ENCODE peak calls at places on chromosomes 3 and 15, in seven cellular contexts. H is K562, C is GM12891, U is GM12878, O is H1, Z is SK-N-SH, B is HepG2. Q is an unnamed sample.
A peak's percentile ranks its signal among the peaks of the same experiment; 100 is the strongest.

GRCh38 chr3:49035278-49035677 is 6.1 kb upstream of the IMPDH2 start:
- DNase-seq in H (no peak), C (no peak), U (no peak), O (no peak), Z (no peak), B (no peak), Q (no peak)

GRCh38 chr15:40104865-40105516 is 3.7 kb downstream of the BMF start:
- DNase-seq in H (peak; percentile 83), C (peak; percentile 53), U (no peak), O (no peak), Z (peak; percentile 85), B (peak; percentile 56), Q (peak; percentile 58)

GRCh38 chr3:50088725-50089602 is at the start of gene RBM5:
- DNase-seq in H (peak; percentile 84), C (peak; percentile 96), U (peak; percentile 64), O (peak; percentile 68), Z (peak; percentile 98), B (peak; percentile 89), Q (peak; percentile 97)

GRCh38 chr3:61929631-61930030 is 368.3 kb downstream of the PTPRG start:
- DNase-seq in H (no peak), C (no peak), U (no peak), O (no peak), Z (peak; percentile 22), B (no peak), Q (no peak)

GRCh38 chr15:89998141-89998661 is 2.9 kb upstream of the ZNF710 start:
- DNase-seq in H (peak; percentile 37), C (no peak), U (no peak), O (no peak), Z (no peak), B (peak; percentile 69), Q (no peak)

GRCh38 chr15:88729581-88729980 is 73.7 kb upstream of the ACAN start:
- DNase-seq in H (no peak), C (no peak), U (no peak), O (no peak), Z (no peak), B (no peak), Q (no peak)

GRCh38 chr15:67690936-67691335 is 134.4 kb upstream of the SKOR1 start:
- DNase-seq in H (no peak), C (no peak), U (no peak), O (no peak), Z (no peak), B (peak; percentile 44), Q (no peak)

GRCh38 chr3:5138214-5138981 is 16.3 kb downstream of the ARL8B start:
- DNase-seq in H (no peak), C (no peak), U (no peak), O (no peak), Z (no peak), B (peak; percentile 82), Q (no peak)

GRCh38 chr3:19946832-19947548 is at the start of gene RAB5A:
- DNase-seq in H (peak; percentile 94), C (peak; percentile 84), U (peak; percentile 94), O (peak; percentile 96), Z (peak; percentile 96), B (peak; percentile 94), Q (peak; percentile 85)

GRCh38 chr15:36590838-36591237 is 11.4 kb downstream of the CDIN1 start:
- DNase-seq in H (no peak), C (no peak), U (no peak), O (no peak), Z (no peak), B (no peak), Q (no peak)

GRCh38 chr3:123652346-123652984 is 67.6 kb upstream of the HACD2 start:
- DNase-seq in H (peak; percentile 65), C (peak; percentile 56), U (no peak), O (peak; percentile 44), Z (peak; percentile 89), B (peak; percentile 62), Q (peak; percentile 53)

GRCh38 chr3:4680227-4680691 is 187.1 kb downstream of the ITPR1 start:
- DNase-seq in H (no peak), C (no peak), U (no peak), O (no peak), Z (no peak), B (no peak), Q (no peak)

GRCh38 chr3:20051123-20051806 is 11.0 kb downstream of the KAT2B start:
- DNase-seq in H (no peak), C (no peak), U (no peak), O (no peak), Z (no peak), B (no peak), Q (no peak)

GRCh38 chr3:123783811-123784210 is 100.3 kb downstream of the MYLK start:
- DNase-seq in H (no peak), C (no peak), U (no peak), O (no peak), Z (no peak), B (no peak), Q (no peak)

GRCh38 chr15:94403246-94403824 is 172.0 kb downstream of the MCTP2 start:
- DNase-seq in H (no peak), C (no peak), U (no peak), O (no peak), Z (no peak), B (no peak), Q (no peak)

GRCh38 chr15:43522247-43522646 is 4.8 kb downstream of the MAP1A start:
- DNase-seq in H (no peak), C (no peak), U (no peak), O (no peak), Z (no peak), B (no peak), Q (no peak)

GRCh38 chr15:39801641-39802309 is 19.1 kb upstream of the FSIP1 start:
- DNase-seq in H (peak; percentile 51), C (no peak), U (no peak), O (no peak), Z (no peak), B (peak; percentile 36), Q (no peak)

GRCh38 chr3:125647318-125648014 is 52.2 kb upstream of the OSBPL11 start:
- DNase-seq in H (no peak), C (no peak), U (no peak), O (peak; percentile 23), Z (no peak), B (no peak), Q (no peak)

GRCh38 chr3:120780977-120781376 is 38.4 kb downstream of the GTF2E1 start:
- DNase-seq in H (no peak), C (no peak), U (peak; percentile 62), O (no peak), Z (no peak), B (no peak), Q (peak; percentile 9)

GRCh38 chr15:43828061-43828657 is 1.4 kb downstream of the WDR76 start:
- DNase-seq in H (no peak), C (no peak), U (no peak), O (no peak), Z (peak; percentile 23), B (no peak), Q (no peak)

GRCh38 chr15:67550522-67550921 is 8.0 kb downstream of the MAP2K5 start:
- DNase-seq in H (peak; percentile 73), C (no peak), U (no peak), O (no peak), Z (no peak), B (no peak), Q (no peak)

GRCh38 chr15:65355983-65356353 is 21.8 kb downstream of the IGDCC3 start:
- DNase-seq in H (no peak), C (no peak), U (no peak), O (no peak), Z (no peak), B (no peak), Q (no peak)

GRCh38 chr3:169430687-169431404 is 232.7 kb downstream of the MECOM start:
- DNase-seq in H (no peak), C (no peak), U (no peak), O (no peak), Z (no peak), B (no peak), Q (no peak)
- TF ChIP-seq POLR2AphosphoS5 in H (no peak), C (no peak), U (no peak), O (no peak), Z (no peak), B (no peak), Q (no peak)

DNA sequence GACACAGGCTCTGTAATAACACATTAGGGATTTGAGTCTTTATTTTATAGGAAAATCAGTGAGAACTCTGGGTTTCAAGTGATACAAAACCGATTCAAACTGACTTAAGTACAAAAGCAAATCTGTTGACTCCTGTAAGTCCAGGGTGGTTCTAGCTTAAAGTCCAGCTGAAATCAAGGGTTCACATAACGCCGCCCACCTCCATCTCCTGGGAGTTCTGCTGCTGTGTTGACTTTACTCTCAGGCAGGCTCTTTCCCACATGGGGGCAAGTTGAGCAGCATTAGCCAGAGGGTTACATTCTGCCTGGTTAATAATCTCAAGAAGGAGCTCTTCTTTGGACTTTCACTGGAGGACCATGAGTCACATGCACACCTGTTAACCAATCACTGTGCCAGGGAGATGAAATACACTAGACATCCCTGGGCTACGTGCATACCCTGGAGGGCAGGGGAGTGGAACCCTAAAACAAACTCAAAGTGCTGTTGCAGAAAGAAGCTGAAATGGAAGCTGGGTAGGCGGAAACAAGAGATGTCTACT is 9.7 kb upstream of the RNF7 start:
- DNase-seq in H (no peak), C (no peak), U (no peak), O (no peak), Z (no peak), B (peak; percentile 95), Q (no peak)
- TF ChIP-seq TAF1 in H (no peak), C (no peak), U (no peak), O (no peak), Z (no peak), B (no peak), Q (no peak)

GRCh38 chr15:81643773-81644172 is 269.8 kb upstream of the TMC3 start:
- DNase-seq in H (no peak), C (no peak), U (no peak), O (no peak), Z (no peak), B (no peak), Q (no peak)
- TF ChIP-seq POLR2AphosphoS5 in H (no peak), C (no peak), U (no peak), O (no peak), Z (no peak), B (no peak), Q (no peak)

GRCh38 chr15:62935300-62936081 is 107.1 kb upstream of the TPM1 start:
- DNase-seq in H (no peak), C (no peak), U (no peak), O (no peak), Z (peak; percentile 33), B (peak; percentile 21), Q (no peak)

GRCh38 chr15:62931650-62932049 is 110.9 kb upstream of the TPM1 start:
- DNase-seq in H (no peak), C (no peak), U (no peak), O (no peak), Z (no peak), B (no peak), Q (no peak)

GRCh38 chr15:62934236-62934971 is 108.1 kb upstream of the TPM1 start:
- DNase-seq in H (no peak), C (no peak), U (no peak), O (no peak), Z (peak; percentile 63), B (no peak), Q (no peak)

GRCh38 chr15:62933388-62933787 is 109.2 kb upstream of the TPM1 start:
- DNase-seq in H (no peak), C (no peak), U (no peak), O (no peak), Z (no peak), B (no peak), Q (no peak)

DNA sequence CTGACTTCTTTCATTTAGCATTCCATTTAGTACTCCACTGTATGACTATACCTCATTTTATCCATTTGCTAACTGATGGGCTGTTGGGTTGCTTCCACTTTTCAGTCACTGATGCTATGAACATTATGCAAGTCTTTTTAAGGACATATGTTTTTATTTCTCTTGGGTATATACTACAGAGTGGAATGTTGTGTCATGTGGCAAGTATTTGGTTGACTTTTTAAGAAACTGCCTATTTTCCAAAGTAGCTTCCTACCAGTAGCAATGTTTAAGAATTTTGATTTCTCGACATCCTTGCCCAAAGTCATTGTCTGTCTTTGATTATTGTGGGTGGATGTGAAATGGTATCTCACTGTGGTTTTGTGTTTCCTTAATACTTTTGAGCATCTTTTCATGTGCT is 110.1 kb upstream of the TPM1 start:
- DNase-seq in H (no peak), C (no peak), U (no peak), O (no peak), Z (no peak), B (no peak), Q (no peak)
- TF ChIP-seq TAF1 in H (no peak), C (no peak), U (no peak), O (no peak), Z (no peak), B (no peak), Q (no peak)

Q was measured in GM12892.